ENCODE peak calls at places on chromosomes 2 and 18, in seven cellular contexts. F is cardiac muscle cell; P is breast epithelium; D is ovary; J is A549; G is CD4-positive, alpha-beta memory T cell; Q is psoas muscle. L is an unnamed sample. For H3K4me1, the result is how much of the 10 kb centered on the place peaks cover.

GRCh38 chr2:223870840-223871618 is 33.6 kb upstream of the AP1S3 start:
- DNase-seq in F (no peak), P (no peak), D (no peak), J (no peak), G (no peak), Q (no peak), L (no peak)

GRCh38 chr2:111044066-111044465 is 76.6 kb upstream of the BCL2L11 start:
- DNase-seq in F (no peak), P (no peak), D (no peak), J (no peak), G (no peak), Q (no peak), L (no peak)

GRCh38 chr2:30235008-30235655 is 3.8 kb downstream of the LBH start:
- DNase-seq in F (no peak), P (no peak), D (no peak), J (no peak), G (peak), Q (no peak), L (no peak)

GRCh38 chr2:79580175-79580574 is 67.3 kb downstream of the CTNNA2 start:
- DNase-seq in F (no peak), P (no peak), D (no peak), J (no peak), G (no peak), Q (no peak), L (no peak)

GRCh38 chr18:33014060-33014796 is 241.4 kb upstream of the KLHL14 start:
- DNase-seq in F (no peak), P (no peak), D (no peak), J (no peak), G (no peak), Q (no peak), L (no peak)

GRCh38 chr2:68878071-68878711 is 7.0 kb upstream of the BMP10 start:
- DNase-seq in F (no peak), P (no peak), D (no peak), J (no peak), G (no peak), Q (no peak), L (no peak)

GRCh38 chr2:191308026-191308425 is 62.8 kb downstream of the MYO1B start:
- DNase-seq in F (no peak), P (no peak), D (no peak), J (no peak), G (no peak), Q (no peak), L (no peak)

GRCh38 chr2:210302326-210302725 is 12.6 kb downstream of the MYL1 start:
- DNase-seq in F (no peak), P (no peak), D (no peak), J (no peak), G (no peak), Q (no peak), L (no peak)

GRCh38 chr2:96146151-96146880 is 1.1 kb upstream of the DUSP2 start:
- DNase-seq in F (no peak), P (peak), D (peak), J (no peak), G (peak), Q (peak), L (no peak)

GRCh38 chr18:48408727-48409590 is at the start of gene ZBTB7C:
- DNase-seq in F (peak), P (no peak), D (peak), J (no peak), G (no peak), Q (peak), L (no peak)

GRCh38 chr2:219485201-219485580 is 13.5 kb upstream of the GMPPA start:
- DNase-seq in F (peak), P (no peak), D (no peak), J (no peak), G (no peak), Q (no peak), L (no peak)

GRCh38 chr2:106561356-106561755 is 74.2 kb downstream of the CD8B2 start:
- DNase-seq in F (no peak), P (no peak), D (no peak), J (no peak), G (no peak), Q (peak), L (no peak)

GRCh38 chr2:30234180-30234971 is 3.0 kb downstream of the LBH start:
- DNase-seq in F (no peak), P (no peak), D (no peak), J (peak), G (peak), Q (no peak), L (peak)

GRCh38 chr2:219384872-219385271 is 2.8 kb downstream of the DNPEP start:
- DNase-seq in F (no peak), P (no peak), D (no peak), J (no peak), G (no peak), Q (no peak), L (no peak)

GRCh38 chr2:219706823-219707281 is 79.4 kb downstream of the SLC4A3 start:
- DNase-seq in F (no peak), P (no peak), D (no peak), J (no peak), G (no peak), Q (peak), L (no peak)

GRCh38 chr18:73879328-73879727 is 268.3 kb downstream of the FBXO15 start:
- DNase-seq in F (no peak), P (no peak), D (no peak), J (no peak), G (no peak), Q (no peak), L (no peak)

GRCh38 chr2:160399880-160400279 is 93.7 kb downstream of the RBMS1 start:
- DNase-seq in F (no peak), P (no peak), D (no peak), J (no peak), G (no peak), Q (no peak), L (no peak)

GRCh38 chr18:53639696-53640095 is 584.8 kb downstream of the MBD2 start:
- DNase-seq in F (peak), P (no peak), D (no peak), J (no peak), G (no peak), Q (no peak), L (no peak)

GRCh38 chr2:161352718-161353117 is 44.5 kb downstream of the PSMD14 start:
- DNase-seq in F (peak), P (no peak), D (no peak), J (no peak), G (no peak), Q (no peak), L (no peak)

GRCh38 chr2:126220336-126220735 is 435.6 kb upstream of the GYPC start:
- DNase-seq in F (no peak), P (no peak), D (no peak), J (no peak), G (no peak), Q (no peak), L (no peak)

GRCh38 chr2:230330725-230331124 is 3.7 kb downstream of the SP140L start:
- DNase-seq in F (no peak), P (no peak), D (no peak), J (no peak), G (no peak), Q (no peak), L (no peak)

GRCh38 chr2:29192526-29192925 is 77.3 kb downstream of the CLIP4 start:
- DNase-seq in F (no peak), P (no peak), D (no peak), J (no peak), G (no peak), Q (no peak), L (no peak)

GRCh38 chr2:201990069-201990468 is 43.6 kb upstream of the FZD7 start:
- DNase-seq in F (no peak), P (no peak), D (no peak), J (no peak), G (no peak), Q (no peak), L (no peak)

GRCh38 chr18:58535340-58536186 is 93.3 kb downstream of the ALPK2 start:
- DNase-seq in F (no peak), P (no peak), D (no peak), J (no peak), G (no peak), Q (no peak), L (no peak)

GRCh38 chr2:132438650-132439030 is 22.0 kb downstream of the GPR39 start:
- DNase-seq in F (no peak), P (no peak), D (no peak), J (peak), G (no peak), Q (no peak), L (no peak)

GRCh38 chr18:55510809-55511208 is 77.2 kb downstream of the TCF4 start:
- DNase-seq in F (no peak), P (no peak), D (no peak), J (no peak), G (no peak), Q (no peak), L (no peak)

GRCh38 chr2:206145665-206146064 is 13.6 kb downstream of the NDUFS1 start:
- DNase-seq in F (no peak), P (no peak), D (no peak), J (no peak), G (no peak), Q (no peak), L (no peak)

GRCh38 chr2:17533546-17533945 is 7.0 kb upstream of the VSNL1 start:
- DNase-seq in F (no peak), P (no peak), D (no peak), J (no peak), G (no peak), Q (no peak), L (no peak)

GRCh38 chr2:177740718-177741117 is 331.9 kb downstream of the PDE11A start:
- DNase-seq in F (no peak), P (no peak), D (no peak), J (no peak), G (no peak), Q (no peak), L (no peak)

GRCh38 chr2:240394549-240394948 is 40.9 kb upstream of the GPC1 start:
- DNase-seq in F (no peak), P (peak), D (no peak), J (no peak), G (no peak), Q (no peak), L (no peak)

GRCh38 chr18:11976882-11977281 is 4.4 kb upstream of the IMPA2 start:
- DNase-seq in F (no peak), P (no peak), D (no peak), J (no peak), G (no peak), Q (no peak), L (no peak)

GRCh38 chr2:19351914-19352697 is 6.3 kb downstream of the OSR1 start:
- DNase-seq in F (no peak), P (no peak), D (no peak), J (no peak), G (no peak), Q (peak), L (no peak)

GRCh38 chr2:234577191-234577590 is 80.3 kb upstream of the ARL4C start:
- DNase-seq in F (no peak), P (no peak), D (no peak), J (no peak), G (no peak), Q (no peak), L (no peak)

GRCh38 chr2:241912021-241912555 is 42.6 kb downstream of the RTP5 start:
- DNase-seq in F (no peak), P (peak), D (no peak), J (no peak), G (no peak), Q (no peak), L (no peak)

GRCh38 chr2:10333966-10334365 is 31.3 kb downstream of the HPCAL1 start:
- DNase-seq in F (no peak), P (no peak), D (no peak), J (no peak), G (no peak), Q (no peak), L (no peak)

GRCh38 chr2:10331702-10332401 is 29.1 kb downstream of the HPCAL1 start:
- DNase-seq in F (no peak), P (peak), D (no peak), J (no peak), G (peak), Q (peak), L (no peak)

GRCh38 chr2:10331033-10331701 is 28.5 kb downstream of the HPCAL1 start:
- DNase-seq in F (no peak), P (no peak), D (no peak), J (peak), G (peak), Q (peak), L (no peak)

GRCh38 chr2:10333247-10333613 is 30.5 kb downstream of the HPCAL1 start:
- DNase-seq in F (peak), P (peak), D (no peak), J (no peak), G (no peak), Q (peak), L (no peak)

GRCh38 chr2:10332402-10333246 is 29.9 kb downstream of the HPCAL1 start:
- DNase-seq in F (no peak), P (peak), D (no peak), J (no peak), G (no peak), Q (no peak), L (no peak)
- H3K4me1 ChIP-seq in F (under half), P (under half), D (under half), J (half or more), G (half or more), Q (under half), L (under half)

GRCh38 chr18:42458226-42458625 is 503.2 kb downstream of the PIK3C3 start:
- DNase-seq in F (no peak), P (no peak), D (no peak), J (no peak), G (no peak), Q (no peak), L (no peak)
- H3K4me1 ChIP-seq in F (under half), P (under half), D (under half), J (under half), G (under half), Q (under half), L (under half)

DNA sequence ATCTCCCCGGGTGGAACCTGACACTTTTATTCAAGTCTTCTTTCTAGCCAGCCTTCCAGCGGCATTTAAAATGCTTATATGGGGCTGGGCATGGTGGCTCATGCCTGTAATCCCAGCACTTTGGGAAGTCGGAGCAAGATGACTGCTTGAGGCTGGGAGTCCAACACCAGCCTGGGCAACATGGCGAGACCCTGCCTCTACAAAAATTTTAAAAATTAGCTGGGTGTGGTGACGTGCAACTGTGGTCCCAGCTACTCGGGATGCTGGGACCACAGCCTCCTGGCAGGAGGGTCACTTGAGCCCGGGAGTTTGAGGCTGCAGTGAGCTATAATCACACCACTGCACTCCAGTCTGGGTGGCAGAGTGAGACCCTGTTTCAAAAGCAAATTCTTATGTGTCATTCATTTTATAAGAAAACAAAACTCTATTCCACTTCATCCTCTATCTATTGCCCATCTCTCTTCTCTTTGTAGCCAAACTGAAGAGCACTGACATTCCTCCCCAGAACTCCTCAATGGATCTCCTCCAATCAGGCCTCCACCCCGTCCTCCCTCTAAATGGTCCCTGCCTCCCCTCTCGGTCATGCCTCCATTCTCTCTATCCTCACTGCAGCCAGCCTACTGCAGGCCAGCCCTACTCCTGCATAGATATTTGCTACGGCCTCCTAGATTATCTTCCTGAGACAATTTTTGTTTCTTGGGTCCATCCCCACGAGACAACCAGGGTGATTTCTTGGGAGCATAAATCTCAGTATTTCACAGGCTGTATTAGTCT is 18.0 kb upstream of the RHOB start:
- DNase-seq in F (no peak), P (no peak), D (no peak), J (no peak), G (no peak), Q (no peak), L (no peak)
- H3K4me1 ChIP-seq in F (under half), P (under half), D (under half), J (under half), G (under half), Q (under half), L (under half)

GRCh38 chr18:2969695-2970094 is 43.2 kb downstream of the LPIN2 start:
- DNase-seq in F (no peak), P (no peak), D (no peak), J (no peak), G (no peak), Q (no peak), L (no peak)
- H3K4me1 ChIP-seq in F (under half), P (under half), D (under half), J (under half), G (half or more), Q (under half), L (half or more)

GRCh38 chr2:26772064-26773001 is 8.2 kb downstream of the SLC35F6 start:
- DNase-seq in F (no peak), P (peak), D (peak), J (no peak), G (peak), Q (peak), L (peak)
- H3K4me1 ChIP-seq in F (under half), P (under half), D (under half), J (half or more), G (under half), Q (half or more), L (under half)

GRCh38 chr18:76457957-76458356 is 37.1 kb downstream of the ZNF516 start:
- DNase-seq in F (no peak), P (no peak), D (no peak), J (no peak), G (no peak), Q (no peak), L (no peak)
- H3K4me1 ChIP-seq in F (half or more), P (under half), D (under half), J (under half), G (under half), Q (half or more), L (under half)

DNA sequence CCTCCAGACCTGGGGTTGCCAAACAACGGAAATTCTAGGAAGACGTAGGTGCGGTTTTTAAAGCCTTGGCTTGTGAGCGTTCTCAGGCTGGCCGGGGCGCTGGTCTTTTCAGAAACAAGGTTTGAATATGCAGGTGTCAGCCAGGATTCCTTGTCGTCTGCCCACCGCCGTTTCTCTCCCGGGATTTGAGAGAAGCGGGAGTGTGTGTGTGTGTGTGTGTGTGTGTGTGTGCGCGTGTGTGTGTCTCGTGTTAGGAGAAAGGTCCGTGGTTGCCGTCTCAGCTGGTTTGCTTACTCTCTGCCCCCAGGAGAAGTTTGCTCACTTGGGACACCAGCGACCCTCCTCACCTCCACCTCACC is 1.0 kb upstream of the ONECUT2 start:
- DNase-seq in F (no peak), P (no peak), D (no peak), J (no peak), G (no peak), Q (no peak), L (no peak)
- H3K4me1 ChIP-seq in F (under half), P (under half), D (under half), J (under half), G (under half), Q (under half), L (under half)

DNA sequence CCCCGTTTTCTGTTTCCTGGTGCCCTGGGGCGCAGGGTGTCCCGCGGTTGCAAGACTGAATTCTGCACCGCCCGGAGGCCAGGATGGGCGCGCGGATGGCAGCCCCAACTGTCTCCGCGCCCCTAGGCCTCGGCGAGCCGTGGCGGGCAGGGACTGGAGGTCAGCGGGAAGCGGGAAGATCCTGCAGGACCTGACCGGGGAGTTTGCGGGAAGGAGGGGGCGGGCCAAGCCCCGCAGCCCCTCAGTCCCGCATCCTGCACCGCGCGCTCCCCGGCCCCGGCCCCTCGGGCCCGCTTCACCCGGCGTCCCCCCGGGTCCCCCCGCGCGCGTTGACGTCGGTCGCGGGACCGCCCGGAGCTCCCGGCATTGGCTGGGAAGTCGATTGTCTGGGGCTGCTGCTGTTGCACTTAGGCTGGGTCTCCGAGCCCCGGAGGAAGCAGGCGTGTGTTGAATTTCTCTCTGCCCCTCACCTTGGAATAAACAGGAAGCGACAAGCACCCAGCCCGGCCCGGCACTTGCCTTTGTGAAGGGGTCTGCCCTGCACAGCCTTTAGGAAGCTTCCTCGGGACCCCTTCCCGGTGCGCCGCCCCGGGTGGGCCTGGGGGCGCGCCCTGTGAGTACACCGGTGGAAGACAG is at the start of gene LDLRAD4:
- DNase-seq in F (peak), P (no peak), D (peak), J (no peak), G (peak), Q (peak), L (no peak)
- H3K4me1 ChIP-seq in F (under half), P (under half), D (under half), J (under half), G (under half), Q (half or more), L (half or more)

L was measured in thoracic aorta.